ENCODE peak calls at places on chromosomes 7 and 10, in eight cellular contexts. G is stimulated activated CD4-positive, alpha-beta T cell treated with anti-CD3 and anti-CD28 coated beads, TNF-alpha, amount 100 ng/mL, for 48 hours; K is KBM-7; F is SK-MEL-5; A is activated CD4-positive, alpha-beta T cell treated with anti-CD3 and anti-CD28 coated beads, Interleukin-2, amount 10 ng/mL, durations not matched to agents 7 days and 5 days; D is hepatocyte; Y is endothelial cell; B is colonic mucosa. X is an unnamed sample.

GRCh38 chr7:101743995-101744360 is 73.4 kb upstream of the CUX1 start:
- DNase-seq in B (peak; percentile 33), D (no peak), Y (peak; percentile 15), K (peak; percentile 50), G (no peak), F (no peak), A (no peak), X (no peak)

GRCh38 chr10:6460861-6461409 is 119.1 kb downstream of the PRKCQ start:
- DNase-seq in A (no peak), F (no peak), Y (no peak), G (no peak), B (no peak), K (no peak), D (no peak), X (no peak)

GRCh38 chr10:79331709-79332108 is 15.6 kb upstream of the PPIF start:
- DNase-seq in B (no peak), F (no peak), D (no peak), Y (no peak), G (peak; percentile 76), K (peak; percentile 44), A (peak; percentile 52), X (peak; percentile 37)

GRCh38 chr7:82080254-82080924 is 310.5 kb upstream of the HGF start:
- DNase-seq in F (no peak), B (no peak), Y (no peak), K (no peak), A (no peak), G (no peak), D (no peak), X (no peak)

GRCh38 chr7:127066974-127067373 is 185.8 kb downstream of the GRM8 start:
- DNase-seq in F (peak; percentile 70), D (peak; percentile 40), G (no peak), B (no peak), A (no peak), K (peak; percentile 1), Y (no peak), X (no peak)

GRCh38 chr7:157905740-157906461 is 569.1 kb downstream of the DNAJB6 start:
- DNase-seq in Y (no peak), B (no peak), D (no peak), A (no peak), F (peak; percentile 13), K (no peak), G (no peak), X (no peak)

GRCh38 chr7:151717415-151717814 is 159.5 kb downstream of the PRKAG2 start:
- DNase-seq in D (no peak), F (no peak), Y (no peak), A (no peak), G (no peak), B (peak; percentile 41), K (no peak), X (no peak)

GRCh38 chr10:31013331-31013730 is 18.3 kb downstream of the ZNF438 start:
- DNase-seq in F (no peak), A (no peak), G (no peak), K (no peak), B (no peak), Y (no peak), D (no peak), X (no peak)

GRCh38 chr10:96584474-96584873 is 2.3 kb downstream of the TM9SF3 start:
- DNase-seq in D (no peak), G (no peak), B (no peak), F (no peak), K (no peak), A (no peak), Y (no peak), X (no peak)

X was measured in fibroblast of the conjunctiva.